ENCODE peak calls at places on chromosomes 2 and 18, in five cellular contexts. One of them, this sample, is unnamed.

GRCh38 chr2:69717902-69718301 is 24.0 kb upstream of the ANXA4 start:
- DNase-seq in H7: peak
- DNase-seq in astrocyte of the spinal cord: peak
- DNase-seq in transverse colon: no peak
- DNase-seq in AG04450: no peak
- DNase-seq in this sample: no peak

GRCh38 chr2:152385718-152386117 is 50.7 kb downstream of the FMNL2 start:
- DNase-seq in astrocyte of the spinal cord: no peak
- DNase-seq in AG04450: no peak
- DNase-seq in transverse colon: no peak
- DNase-seq in H7: no peak
- DNase-seq in this sample: no peak

GRCh38 chr2:109345091-109345490 is 216.1 kb downstream of the SH3RF3 start:
- DNase-seq in astrocyte of the spinal cord: no peak
- DNase-seq in AG04450: no peak
- DNase-seq in transverse colon: no peak
- DNase-seq in H7: no peak
- DNase-seq in this sample: no peak

GRCh38 chr2:217520361-217521010 is 482.3 kb downstream of the TNS1 start:
- DNase-seq in AG04450: no peak
- DNase-seq in H7: no peak
- DNase-seq in transverse colon: no peak
- DNase-seq in astrocyte of the spinal cord: no peak
- DNase-seq in this sample: no peak

GRCh38 chr2:1991126-1991525 is 246.8 kb upstream of the PXDN start:
- DNase-seq in H7: no peak
- DNase-seq in transverse colon: no peak
- DNase-seq in AG04450: no peak
- DNase-seq in astrocyte of the spinal cord: no peak
- DNase-seq in this sample: no peak

GRCh38 chr2:23912054-23912453 is 14.9 kb downstream of the ATAD2B start:
- DNase-seq in astrocyte of the spinal cord: peak
- DNase-seq in AG04450: no peak
- DNase-seq in transverse colon: no peak
- DNase-seq in H7: no peak
- DNase-seq in this sample: no peak

GRCh38 chr2:88967844-88968243 is 276.4 kb downstream of the RPIA start:
- DNase-seq in AG04450: no peak
- DNase-seq in H7: peak
- DNase-seq in astrocyte of the spinal cord: no peak
- DNase-seq in transverse colon: no peak
- DNase-seq in this sample: no peak

GRCh38 chr2:83071914-83072313 is 1387.2 kb downstream of the SUCLG1 start:
- DNase-seq in astrocyte of the spinal cord: no peak
- DNase-seq in AG04450: no peak
- DNase-seq in H7: no peak
- DNase-seq in transverse colon: no peak
- DNase-seq in this sample: no peak

GRCh38 chr2:15311201-15311882 is 249.8 kb downstream of the NBAS start:
- DNase-seq in astrocyte of the spinal cord: peak
- DNase-seq in H7: no peak
- DNase-seq in AG04450: no peak
- DNase-seq in transverse colon: no peak
- DNase-seq in this sample: no peak

GRCh38 chr2:168295051-168295450 is 47.7 kb upstream of the STK39 start:
- DNase-seq in astrocyte of the spinal cord: no peak
- DNase-seq in AG04450: no peak
- DNase-seq in H7: no peak
- DNase-seq in transverse colon: no peak
- DNase-seq in this sample: no peak

GRCh38 chr18:12278765-12279682 is 24.9 kb downstream of the CIDEA start:
- DNase-seq in H7: peak
- DNase-seq in transverse colon: peak
- DNase-seq in AG04450: peak
- DNase-seq in astrocyte of the spinal cord: peak
- DNase-seq in this sample: peak

GRCh38 chr2:68316091-68316490 is 3.7 kb downstream of the CNRIP1 start:
- DNase-seq in transverse colon: no peak
- DNase-seq in AG04450: no peak
- DNase-seq in astrocyte of the spinal cord: no peak
- DNase-seq in H7: no peak
- DNase-seq in this sample: no peak

GRCh38 chr2:174561283-174562275 is 36.0 kb downstream of the WIPF1 start:
- DNase-seq in transverse colon: peak
- DNase-seq in astrocyte of the spinal cord: peak
- DNase-seq in AG04450: peak
- DNase-seq in H7: no peak
- DNase-seq in this sample: peak

GRCh38 chr2:196220671-196221070 is 49.3 kb upstream of the STK17B start:
- DNase-seq in AG04450: no peak
- DNase-seq in astrocyte of the spinal cord: no peak
- DNase-seq in H7: no peak
- DNase-seq in transverse colon: no peak
- DNase-seq in this sample: no peak

GRCh38 chr2:223920109-223920508 is 25.0 kb downstream of the WDFY1 start:
- DNase-seq in astrocyte of the spinal cord: no peak
- DNase-seq in transverse colon: no peak
- DNase-seq in AG04450: no peak
- DNase-seq in H7: peak
- DNase-seq in this sample: no peak

GRCh38 chr2:45691600-45691999 is 40.1 kb downstream of the PRKCE start:
- DNase-seq in H7: no peak
- DNase-seq in astrocyte of the spinal cord: no peak
- DNase-seq in transverse colon: no peak
- DNase-seq in AG04450: no peak
- DNase-seq in this sample: no peak

GRCh38 chr2:149737882-149738281 is 150.3 kb upstream of the MMADHC start:
- DNase-seq in astrocyte of the spinal cord: no peak
- DNase-seq in H7: no peak
- DNase-seq in AG04450: no peak
- DNase-seq in transverse colon: no peak
- DNase-seq in this sample: no peak

GRCh38 chr2:149739880-149740265 is 152.3 kb upstream of the MMADHC start:
- DNase-seq in H7: no peak
- DNase-seq in transverse colon: no peak
- DNase-seq in AG04450: no peak
- DNase-seq in astrocyte of the spinal cord: no peak
- DNase-seq in this sample: no peak

GRCh38 chr2:149740490-149740889 is 152.9 kb upstream of the MMADHC start:
- DNase-seq in AG04450: no peak
- DNase-seq in astrocyte of the spinal cord: no peak
- DNase-seq in transverse colon: no peak
- DNase-seq in H7: no peak
- DNase-seq in this sample: no peak

GRCh38 chr2:149738771-149739170 is 151.2 kb upstream of the MMADHC start:
- DNase-seq in transverse colon: no peak
- DNase-seq in AG04450: no peak
- DNase-seq in H7: no peak
- DNase-seq in astrocyte of the spinal cord: peak
- DNase-seq in this sample: no peak

GRCh38 chr2:149739171-149739879 is 151.8 kb upstream of the MMADHC start:
- DNase-seq in transverse colon: no peak
- DNase-seq in AG04450: no peak
- DNase-seq in astrocyte of the spinal cord: no peak
- DNase-seq in H7: no peak
- DNase-seq in this sample: no peak
- H3K4me3 ChIP-seq in transverse colon: no peak
- H3K4me3 ChIP-seq in AG04450: no peak
- H3K4me3 ChIP-seq in astrocyte of the spinal cord: no peak
- H3K4me3 ChIP-seq in H7: no peak
- H3K4me3 ChIP-seq in this sample: no peak

DNA sequence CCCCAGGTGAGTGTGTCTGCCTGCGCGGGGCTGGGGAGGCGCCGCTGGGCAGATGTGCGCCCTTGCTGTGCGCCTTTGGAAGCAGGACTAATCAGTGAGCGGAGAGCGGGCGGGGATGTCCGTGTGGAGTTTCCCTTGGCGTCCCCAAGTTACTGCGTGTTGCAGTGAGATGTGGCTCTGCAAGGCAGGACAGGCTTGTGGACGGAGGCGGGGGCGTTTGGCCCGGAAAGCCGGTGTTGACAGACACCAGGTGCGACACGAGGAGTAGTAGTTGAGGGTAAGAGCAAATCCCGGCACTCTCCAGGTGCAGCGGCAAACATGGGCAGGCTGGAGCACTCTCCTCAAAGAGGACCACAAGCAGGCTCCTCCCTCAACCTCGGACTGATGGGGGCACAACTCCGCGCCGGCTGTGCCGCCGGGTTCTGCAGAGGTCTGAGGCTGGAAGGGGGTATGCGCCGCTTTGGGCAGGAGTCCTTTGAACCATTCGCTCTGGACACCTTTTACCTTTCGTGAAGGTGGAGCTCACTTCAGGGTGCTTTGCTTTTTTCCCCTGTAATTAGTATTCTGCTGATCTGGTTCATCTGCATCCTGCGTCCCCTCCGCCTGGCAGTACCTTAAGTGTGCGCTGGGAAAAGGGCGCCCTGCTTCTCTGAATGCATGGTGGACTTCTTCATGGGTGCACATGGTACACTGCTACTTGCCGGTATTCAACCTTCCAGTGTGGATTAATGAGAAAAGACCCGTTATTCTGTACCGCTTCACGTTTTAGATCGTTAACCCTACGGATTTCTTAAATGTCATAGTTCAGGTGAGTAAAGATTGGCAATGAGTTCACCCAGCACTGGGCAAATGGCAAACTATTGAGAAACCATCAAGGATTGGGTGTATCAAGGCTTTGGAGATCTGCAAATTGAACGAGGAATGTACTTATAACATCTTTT is 603 bp downstream of the CDH7 start:
- DNase-seq in astrocyte of the spinal cord: no peak
- DNase-seq in transverse colon: no peak
- DNase-seq in AG04450: no peak
- DNase-seq in H7: peak
- DNase-seq in this sample: no peak
- H3K4me3 ChIP-seq in astrocyte of the spinal cord: peak
- H3K4me3 ChIP-seq in transverse colon: peak
- H3K4me3 ChIP-seq in AG04450: no peak
- H3K4me3 ChIP-seq in H7: peak
- H3K4me3 ChIP-seq in this sample: peak

DNA sequence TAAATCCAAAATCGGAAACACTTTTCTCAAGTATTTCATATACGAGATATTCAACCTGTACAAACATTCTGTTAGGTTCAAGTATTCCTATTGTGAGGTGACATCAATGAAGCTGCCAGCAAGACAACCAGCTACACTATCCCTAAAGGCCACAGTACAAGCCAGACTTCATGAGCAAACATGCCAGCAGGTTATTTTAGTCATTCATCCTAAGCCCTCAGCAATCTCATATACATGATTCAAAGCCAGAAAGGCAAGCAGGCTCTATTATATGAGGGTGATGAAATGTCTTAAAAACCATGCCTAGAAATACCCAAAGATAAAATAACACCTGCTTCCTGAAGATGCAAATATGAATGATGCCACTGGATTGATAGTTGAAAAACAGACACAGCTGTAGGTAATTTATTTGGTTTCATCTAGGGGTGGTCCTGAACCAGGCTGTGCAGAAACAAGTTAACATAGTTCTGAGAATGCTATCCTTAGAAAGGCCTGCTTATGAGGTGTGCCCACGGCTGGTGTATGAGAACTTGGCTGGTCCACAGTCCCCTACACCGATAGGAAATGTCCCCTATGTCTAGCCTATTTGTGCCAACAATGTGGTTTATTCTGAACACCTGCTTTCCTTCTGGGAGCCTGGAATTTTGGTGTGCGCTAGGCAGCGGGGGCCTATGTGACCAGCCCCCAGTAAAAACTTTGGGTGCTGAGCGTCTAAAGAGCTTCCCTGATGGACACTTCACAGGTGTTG is 48.2 kb upstream of the KIDINS220 start:
- DNase-seq in H7: no peak
- DNase-seq in AG04450: no peak
- DNase-seq in transverse colon: no peak
- DNase-seq in astrocyte of the spinal cord: no peak
- DNase-seq in this sample: no peak
- H3K4me3 ChIP-seq in H7: no peak
- H3K4me3 ChIP-seq in AG04450: no peak
- H3K4me3 ChIP-seq in transverse colon: no peak
- H3K4me3 ChIP-seq in astrocyte of the spinal cord: no peak
- H3K4me3 ChIP-seq in this sample: no peak

GRCh38 chr18:62718268-62718800 is 3.0 kb downstream of the PHLPP1 start:
- DNase-seq in transverse colon: no peak
- DNase-seq in astrocyte of the spinal cord: no peak
- DNase-seq in AG04450: no peak
- DNase-seq in H7: no peak
- DNase-seq in this sample: no peak
- H3K4me3 ChIP-seq in transverse colon: peak
- H3K4me3 ChIP-seq in astrocyte of the spinal cord: peak
- H3K4me3 ChIP-seq in AG04450: peak
- H3K4me3 ChIP-seq in H7: peak
- H3K4me3 ChIP-seq in this sample: peak